ENCODE peak calls at places on chromosomes 11 and 22, in seven cellular contexts. G is neural crest cell; H is RCC 7860; N is stimulated activated CD4-positive, alpha-beta T cell treated with anti-CD3 and anti-CD28 coated beads, Interleukin-2, amount 100 ng/mL, for 48 hours; U is A172; P is body of pancreas; B is AG10803. C is an unnamed sample.

GRCh38 chr11:100308202-100308601 is 378.9 kb upstream of the ARHGAP42 start:
- DNase-seq in G (no peak), H (no peak), N (no peak), U (no peak), P (no peak), B (no peak), C (no peak)

GRCh38 chr11:68146010-68146540 is 24.9 kb upstream of the CHKA start:
- DNase-seq in G (no peak), H (peak; percentile 50), N (no peak), U (peak; percentile 22), P (peak; percentile 99), B (no peak), C (no peak)

GRCh38 chr11:9784602-9785315 is 120.9 kb downstream of the SWAP70 start:
- DNase-seq in G (no peak), H (no peak), N (no peak), U (no peak), P (no peak), B (peak; percentile 80), C (no peak)

GRCh38 chr11:104106136-104106754 is 57.7 kb downstream of the PDGFD start:
- DNase-seq in G (no peak), H (no peak), N (no peak), U (no peak), P (no peak), B (peak; percentile 96), C (peak; percentile 21)

GRCh38 chr11:94400839-94401772 is at the start of gene GPR83:
- DNase-seq in G (peak; percentile 37), H (no peak), N (no peak), U (no peak), P (no peak), B (no peak), C (peak; percentile 53)

GRCh38 chr11:118200497-118200896 is 24.1 kb upstream of the SCN2B start:
- DNase-seq in G (no peak), H (no peak), N (no peak), U (no peak), P (no peak), B (no peak), C (no peak)

GRCh38 chr11:8357505-8357888 is 93.8 kb upstream of the LMO1 start:
- DNase-seq in G (no peak), H (no peak), N (no peak), U (no peak), P (no peak), B (no peak), C (no peak)

GRCh38 chr11:102560555-102561011 is 30.0 kb upstream of the MMP7 start:
- DNase-seq in G (no peak), H (no peak), N (no peak), U (peak; percentile 19), P (no peak), B (peak; percentile 83), C (peak; percentile 71)

GRCh38 chr11:69204246-69205124 is 48.8 kb downstream of the SMIM38 start:
- DNase-seq in G (no peak), H (no peak), N (no peak), U (no peak), P (no peak), B (no peak), C (no peak)

GRCh38 chr22:38870312-38870741 is 1.7 kb downstream of the CBX6 start:
- DNase-seq in G (peak; percentile 93), H (peak; percentile 67), N (peak; percentile 91), U (peak; percentile 70), P (peak; percentile 89), B (peak; percentile 78), C (peak; percentile 90)

GRCh38 chr11:43998308-43998707 is 49.5 kb upstream of the ACCSL start:
- DNase-seq in G (no peak), H (no peak), N (no peak), U (no peak), P (no peak), B (no peak), C (no peak)

GRCh38 chr11:110759972-110760381 is 47.7 kb upstream of the ARHGAP20 start:
- DNase-seq in G (no peak), H (no peak), N (no peak), U (no peak), P (no peak), B (no peak), C (no peak)

C was measured in GM03348.